ENCODE peak calls at places on chromosomes 5 and 9, in eight cellular contexts. V is iPS-NIHi11; M is HEK293T; P is stimulated activated CD4-positive, alpha-beta T cell treated with anti-CD3 and anti-CD28 coated beads, Interleukin-2, amount 100 ng/mL, for 24 hours; S is activated effector memory CD4-positive, alpha-beta T cell treated with Interleukin-2 at 50 U/mL for 16 hours; A is NCI-H1092 treated with DMSO at 0.1 percent for 48 hours; T is SW 1271; I is activated naive CD8-positive, alpha-beta T cell treated with anti-CD3 and anti-CD28 coated beads, Interleukin-2, amount 10 ng/mL, durations not matched to agents 7 days and 5 days. Y is an unnamed sample.

GRCh38 chr5:131634996-131635754 is at the start of gene RAPGEF6:
- DNase-seq in V (peak), M (peak), P (peak), S (peak), A (peak), T (peak), I (peak), Y (peak)

GRCh38 chr9:100087218-100087617 is 11.6 kb downstream of the ERP44 start:
- DNase-seq in V (no peak), M (no peak), P (no peak), S (no peak), A (no peak), T (no peak), I (no peak), Y (no peak)

GRCh38 chr9:13324988-13325387 is 45.5 kb upstream of the MPDZ start:
- DNase-seq in V (no peak), M (no peak), P (no peak), S (no peak), A (no peak), T (no peak), I (no peak), Y (no peak)

GRCh38 chr9:110996436-110997224 is 41.6 kb downstream of the LPAR1 start:
- DNase-seq in V (no peak), M (no peak), P (no peak), S (no peak), A (no peak), T (no peak), I (no peak), Y (no peak)

GRCh38 chr9:34989946-34990635 is 546 bp downstream of the DNAJB5 start:
- DNase-seq in V (peak), M (peak), P (peak), S (no peak), A (peak), T (no peak), I (peak), Y (peak)

GRCh38 chr5:14806452-14806851 is 65.1 kb downstream of the ANKH start:
- DNase-seq in V (no peak), M (no peak), P (no peak), S (no peak), A (no peak), T (no peak), I (no peak), Y (no peak)

GRCh38 chr5:944992-945685 is 52.5 kb downstream of the TRIP13 start:
- DNase-seq in V (peak), M (no peak), P (no peak), S (no peak), A (no peak), T (no peak), I (no peak), Y (no peak)

GRCh38 chr5:143499480-143500114 is 96.1 kb upstream of the NR3C1 start:
- DNase-seq in V (no peak), M (no peak), P (no peak), S (no peak), A (no peak), T (no peak), I (no peak), Y (no peak)

Y was measured in activated CD4-positive, alpha-beta memory T cell treated with anti-CD3 and anti-CD28 coated beads for 36 hours.